ENCODE peak calls at places on chromosomes 5 and 9, in seven cellular contexts. W is stomach, K is HFF-Myc, D is mammary epithelial cell, V is OCI-LY7, P is WERI-Rb-1, O is cardiac fibroblast. M is an unnamed sample.

GRCh38 chr9:69115621-69116020 is 58.5 kb upstream of the TJP2 start:
- DNase-seq in P (no peak), K (no peak), W (no peak), D (no peak), V (no peak), O (peak; percentile 64), M (no peak)

GRCh38 chr9:127706836-127707241 is at the start of gene CFAP157:
- DNase-seq in K (no peak), O (peak; percentile 32), W (peak; percentile 28), D (no peak), V (peak; percentile 15), P (no peak), M (no peak)

GRCh38 chr5:67085616-67086015 is 111.0 kb downstream of the CD180 start:
- DNase-seq in P (no peak), W (no peak), D (no peak), O (no peak), V (no peak), K (no peak), M (no peak)

GRCh38 chr9:4674783-4675182 is 4.6 kb upstream of the CDC37L1 start:
- DNase-seq in W (no peak), D (peak; percentile 65), K (peak; percentile 94), O (peak; percentile 74), P (no peak), V (no peak), M (peak; percentile 86)

GRCh38 chr9:91037511-91038482 is 236.2 kb downstream of the SYK start:
- DNase-seq in D (peak; percentile 41), W (peak; percentile 88), P (no peak), O (peak; percentile 87), V (peak; percentile 11), K (peak; percentile 65), M (peak; percentile 80)

GRCh38 chr5:61933787-61934626 is 372.0 kb upstream of the KIF2A start:
- DNase-seq in V (peak; percentile 11), W (peak; percentile 58), O (peak; percentile 50), K (peak; percentile 31), D (peak; percentile 69), P (peak; percentile 53), M (peak; percentile 73)

GRCh38 chr9:114223564-114224246 is 68.4 kb downstream of the COL27A1 start:
- DNase-seq in D (peak; percentile 60), W (no peak), P (no peak), O (no peak), V (no peak), K (no peak), M (peak; percentile 27)

GRCh38 chr9:106621299-106621920 is 241.6 kb upstream of the ZNF462 start:
- DNase-seq in O (no peak), P (no peak), K (no peak), V (no peak), W (no peak), D (no peak), M (peak; percentile 20)

GRCh38 chr5:141878186-141878770 is at the start of gene PCDH1:
- DNase-seq in W (peak; percentile 61), O (peak; percentile 50), V (no peak), K (no peak), D (peak; percentile 50), P (peak; percentile 32), M (peak; percentile 36)

GRCh38 chr9:104577263-104577662 is 8.3 kb downstream of the OR13C8 start:
- DNase-seq in P (no peak), W (no peak), K (no peak), D (no peak), V (no peak), O (no peak), M (no peak)

GRCh38 chr9:90801175-90801506 is 478 bp upstream of the SYK start:
- DNase-seq in P (peak; percentile 44), K (no peak), V (peak; percentile 53), W (no peak), O (no peak), D (no peak), M (no peak)

GRCh38 chr9:76188905-76189304 is 205.3 kb downstream of the RFK start:
- DNase-seq in K (no peak), O (no peak), D (no peak), P (no peak), W (no peak), V (no peak), M (no peak)

GRCh38 chr5:36744041-36744677 is 132.4 kb upstream of the NIPBL start:
- DNase-seq in W (no peak), K (peak; percentile 31), V (no peak), P (no peak), O (no peak), D (no peak), M (peak; percentile 38)

GRCh38 chr5:53480474-53481353 is at the start of gene FST:
- DNase-seq in V (no peak), D (peak; percentile 35), O (peak; percentile 47), P (peak; percentile 18), K (no peak), W (peak; percentile 25), M (peak; percentile 42)

GRCh38 chr5:3466392-3466791 is 129.2 kb upstream of the IRX1 start:
- DNase-seq in P (no peak), V (no peak), W (no peak), K (no peak), O (no peak), D (no peak), M (no peak)

DNA sequence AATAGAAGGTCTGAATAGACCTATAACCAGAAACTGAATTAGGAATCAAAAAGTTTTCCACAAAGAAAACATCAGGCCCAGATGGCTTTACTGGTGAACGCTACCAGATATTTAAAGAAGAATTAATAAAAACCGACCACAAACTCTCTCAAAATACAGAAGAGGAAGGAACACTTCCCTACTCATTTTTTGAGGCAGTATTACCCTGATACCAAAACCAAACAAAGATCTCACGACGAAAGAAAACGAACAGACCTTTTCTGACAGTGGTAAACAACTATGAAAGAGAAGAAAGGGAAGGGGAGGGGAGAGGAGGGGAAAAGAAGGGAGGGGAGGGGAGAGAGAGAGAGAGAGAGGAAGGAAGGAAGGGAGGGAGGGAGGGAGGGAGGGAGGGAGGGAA is 13.5 kb downstream of the B4GALT1 start:
- DNase-seq in W (no peak), O (no peak), V (peak; percentile 39), K (no peak), P (no peak), D (no peak), M (no peak)
- H3K4me3 ChIP-seq in W (no peak overlapping the region), O (no peak overlapping the region), V (peak overlapping the region; percentile 39), K (no peak overlapping the region), P (no peak overlapping the region), D (no peak overlapping the region), M (no peak overlapping the region)

DNA sequence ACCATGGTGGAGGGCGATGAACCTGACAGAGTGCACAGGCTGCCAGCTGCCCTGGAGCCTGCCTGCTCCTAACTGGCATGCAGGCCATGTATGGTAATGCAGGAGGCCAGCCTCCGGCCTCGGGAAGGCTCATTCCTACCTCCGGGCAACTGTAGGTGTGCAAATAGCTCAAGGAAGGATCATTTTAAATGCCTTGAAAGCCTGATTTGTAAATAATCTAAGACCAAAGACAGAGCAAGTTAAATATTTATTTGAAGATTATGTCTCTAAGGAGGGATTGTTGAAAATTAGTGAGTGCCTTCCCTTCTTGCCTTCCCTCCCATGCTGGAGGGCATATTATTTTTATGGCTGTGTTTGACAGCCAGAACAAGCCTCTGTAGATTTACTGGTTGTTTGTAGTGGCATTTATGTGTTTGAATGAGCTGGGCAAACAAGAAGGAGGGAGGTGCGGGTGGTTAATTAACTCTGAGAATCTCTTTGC is 285.7 kb upstream of the TUT7 start:
- DNase-seq in D (no peak), P (no peak), V (no peak), K (no peak), O (no peak), W (peak; percentile 34), M (no peak)
- TF ChIP-seq CTCF in D (peak; percentile 22), P (no peak), V (no peak), K (no peak), O (peak; percentile 19), W (no peak), M (peak; percentile 19)

DNA sequence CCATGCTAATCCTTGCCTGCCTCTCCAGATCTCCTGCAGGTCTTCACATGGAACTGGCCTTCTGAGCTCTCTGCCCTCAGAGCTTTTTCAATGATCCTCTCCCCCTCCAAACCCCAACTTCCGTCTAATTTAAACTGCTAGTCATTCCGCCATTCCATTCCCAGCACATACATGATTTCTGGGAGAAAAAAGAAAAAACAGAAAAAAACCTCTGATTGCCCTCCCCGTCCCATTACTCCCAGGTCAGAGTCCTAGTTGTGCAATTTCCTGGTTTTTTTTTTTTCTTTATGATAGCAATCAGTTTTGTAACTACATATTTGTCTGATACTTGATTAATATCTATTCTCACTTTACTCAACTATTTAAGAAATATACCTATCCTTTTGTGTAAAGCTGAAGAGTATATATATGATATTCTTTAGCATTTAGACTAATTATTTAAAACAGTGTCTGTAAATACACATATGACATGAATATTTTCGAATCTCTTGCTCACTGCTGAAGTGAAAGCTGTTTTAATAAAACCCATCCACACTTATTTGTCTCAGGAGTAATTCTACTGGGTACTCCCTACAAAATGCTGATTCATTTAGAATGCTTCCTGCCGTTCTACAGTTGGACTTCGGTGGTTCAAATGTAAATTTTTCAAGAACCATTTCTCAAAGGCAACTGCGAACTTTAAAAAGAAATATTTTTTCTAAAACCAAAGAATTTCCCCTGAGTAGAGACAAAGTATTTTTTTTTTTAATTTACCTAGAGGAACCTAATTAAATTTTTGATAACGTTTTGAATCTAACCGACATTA is 1.5 kb downstream of the HINT1 start:
- DNase-seq in K (no peak), P (no peak), W (no peak), V (peak; percentile 58), D (peak; percentile 23), O (peak; percentile 52), M (peak; percentile 59)
- H3K4me3 ChIP-seq in K (peak overlapping the region; percentile 90), P (peak overlapping the region; percentile 98), W (peak overlapping the region; percentile 85), V (peak overlapping the region; percentile 74), D (peak overlapping the region; percentile 89), O (peak overlapping the region; percentile 83), M (peak overlapping the region; percentile 92)

DNA sequence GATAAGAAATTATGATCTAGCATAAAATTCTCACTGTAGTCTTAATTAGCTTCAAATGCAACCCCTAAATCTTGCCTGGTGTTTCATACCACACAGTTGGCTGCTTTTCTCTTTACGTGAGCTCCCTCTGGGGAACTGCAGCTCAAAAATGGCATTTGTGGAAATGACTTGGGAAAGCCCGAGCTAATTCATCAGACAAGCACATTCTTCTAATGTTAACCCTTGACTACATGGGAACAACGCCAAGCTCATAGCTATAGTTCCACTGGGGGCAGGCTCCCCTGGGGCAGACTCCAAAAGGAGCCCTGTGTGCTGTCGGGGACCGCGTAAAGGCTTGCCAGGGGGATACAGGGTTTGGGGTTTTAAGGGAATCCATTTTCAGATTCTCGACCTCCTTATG is 301.3 kb upstream of the DAP start:
- DNase-seq in V (no peak), O (no peak), D (no peak), P (no peak), W (no peak), K (no peak), M (peak; percentile 5)
- TF ChIP-seq CTCF in V (no peak), O (no peak), D (no peak), P (no peak), W (no peak), K (no peak), M (no peak)

DNA sequence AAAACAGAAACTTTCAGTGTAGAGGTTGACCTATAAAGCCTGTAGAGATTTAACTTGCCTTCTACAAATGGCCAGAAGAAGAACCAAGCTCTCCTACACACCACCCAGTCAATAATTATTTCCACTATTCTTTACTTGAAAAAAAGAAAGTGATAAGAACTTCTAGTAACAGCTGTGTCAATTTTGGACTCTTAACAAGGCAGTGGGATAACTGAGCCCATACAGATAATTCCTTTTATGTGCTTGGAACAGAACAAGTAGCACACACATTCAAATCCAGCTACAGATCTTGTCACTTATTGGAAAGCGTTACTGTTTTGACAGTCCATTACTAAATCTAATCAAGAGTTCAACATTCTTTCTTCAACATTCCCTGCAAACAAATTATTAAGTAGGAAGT is 6.2 kb downstream of the PTGER4 start:
- DNase-seq in W (no peak), V (no peak), K (no peak), O (no peak), D (no peak), P (no peak), M (no peak)
- H3K4me3 ChIP-seq in W (no peak overlapping the region), V (no peak overlapping the region), K (no peak overlapping the region), O (no peak overlapping the region), D (no peak overlapping the region), P (no peak overlapping the region), M (no peak overlapping the region)

GRCh38 chr5:31029925-31030324 is 163.6 kb upstream of the CDH6 start:
- DNase-seq in O (no peak), W (no peak), V (no peak), K (no peak), P (peak; percentile 16), D (no peak), M (no peak)
- TF ChIP-seq CTCF in O (no peak), W (no peak), V (peak; percentile 50), K (no peak), P (peak; percentile 25), D (no peak), M (peak; percentile 14)

M was measured in choroid plexus epithelial cell.